ENCODE peak calls at places on chromosomes 4 and X, in nine cellular contexts. One of them, this sample, is unnamed.

GRCh38 chr4:5683566-5683965 is 24.8 kb downstream of the EVC2 start:
- DNase-seq in IMR-90: no peak
- DNase-seq in fibroblast of mammary gland: no peak
- DNase-seq in astrocyte of the spinal cord: no peak
- DNase-seq in stimulated activated CD8-positive, alpha-beta memory T cell treated with anti-CD3 and anti-CD28 coated beads, Interleukin-15, amount 100 ng/mL, for 4 hours: no peak
- DNase-seq in cardiac muscle cell: peak
- DNase-seq in COR-L47: no peak
- DNase-seq in H4: no peak
- DNase-seq in lower leg skin: no peak
- DNase-seq in this sample: no peak

GRCh38 chrX:123797543-123798447 is 62.1 kb upstream of the XIAP start:
- DNase-seq in IMR-90: no peak
- DNase-seq in fibroblast of mammary gland: no peak
- DNase-seq in astrocyte of the spinal cord: no peak
- DNase-seq in stimulated activated CD8-positive, alpha-beta memory T cell treated with anti-CD3 and anti-CD28 coated beads, Interleukin-15, amount 100 ng/mL, for 4 hours: no peak
- DNase-seq in cardiac muscle cell: no peak
- DNase-seq in COR-L47: no peak
- DNase-seq in H4: peak
- DNase-seq in lower leg skin: no peak
- DNase-seq in this sample: no peak

GRCh38 chr4:110196871-110197420 is 1.5 kb downstream of the ELOVL6 start:
- DNase-seq in IMR-90: peak
- DNase-seq in fibroblast of mammary gland: peak
- DNase-seq in astrocyte of the spinal cord: peak
- DNase-seq in stimulated activated CD8-positive, alpha-beta memory T cell treated with anti-CD3 and anti-CD28 coated beads, Interleukin-15, amount 100 ng/mL, for 4 hours: peak
- DNase-seq in cardiac muscle cell: peak
- DNase-seq in COR-L47: peak
- DNase-seq in H4: peak
- DNase-seq in lower leg skin: peak
- DNase-seq in this sample: peak

GRCh38 chrX:20727447-20727846 is 460.7 kb upstream of the RPS6KA3 start:
- DNase-seq in IMR-90: no peak
- DNase-seq in fibroblast of mammary gland: no peak
- DNase-seq in astrocyte of the spinal cord: no peak
- DNase-seq in stimulated activated CD8-positive, alpha-beta memory T cell treated with anti-CD3 and anti-CD28 coated beads, Interleukin-15, amount 100 ng/mL, for 4 hours: no peak
- DNase-seq in cardiac muscle cell: no peak
- DNase-seq in COR-L47: no peak
- DNase-seq in H4: no peak
- DNase-seq in lower leg skin: no peak
- DNase-seq in this sample: no peak

GRCh38 chr4:86640469-86640868 is 46.4 kb downstream of the PTPN13 start:
- DNase-seq in IMR-90: peak
- DNase-seq in fibroblast of mammary gland: peak
- DNase-seq in astrocyte of the spinal cord: peak
- DNase-seq in stimulated activated CD8-positive, alpha-beta memory T cell treated with anti-CD3 and anti-CD28 coated beads, Interleukin-15, amount 100 ng/mL, for 4 hours: no peak
- DNase-seq in cardiac muscle cell: peak
- DNase-seq in COR-L47: no peak
- DNase-seq in H4: no peak
- DNase-seq in lower leg skin: no peak
- DNase-seq in this sample: no peak

GRCh38 chr4:89998350-89999098 is 103.9 kb downstream of the MMRN1 start:
- DNase-seq in IMR-90: no peak
- DNase-seq in fibroblast of mammary gland: no peak
- DNase-seq in astrocyte of the spinal cord: no peak
- DNase-seq in stimulated activated CD8-positive, alpha-beta memory T cell treated with anti-CD3 and anti-CD28 coated beads, Interleukin-15, amount 100 ng/mL, for 4 hours: no peak
- DNase-seq in cardiac muscle cell: no peak
- DNase-seq in COR-L47: peak
- DNase-seq in H4: no peak
- DNase-seq in lower leg skin: no peak
- DNase-seq in this sample: no peak

GRCh38 chr4:15001248-15001824 is 945 bp upstream of the CPEB2 start:
- DNase-seq in IMR-90: peak
- DNase-seq in fibroblast of mammary gland: peak
- DNase-seq in astrocyte of the spinal cord: peak
- DNase-seq in stimulated activated CD8-positive, alpha-beta memory T cell treated with anti-CD3 and anti-CD28 coated beads, Interleukin-15, amount 100 ng/mL, for 4 hours: no peak
- DNase-seq in cardiac muscle cell: peak
- DNase-seq in COR-L47: peak
- DNase-seq in H4: peak
- DNase-seq in lower leg skin: peak
- DNase-seq in this sample: peak

GRCh38 chr4:82898322-82899243 is 2.0 kb upstream of the THAP9 start:
- DNase-seq in IMR-90: peak
- DNase-seq in fibroblast of mammary gland: peak
- DNase-seq in astrocyte of the spinal cord: peak
- DNase-seq in stimulated activated CD8-positive, alpha-beta memory T cell treated with anti-CD3 and anti-CD28 coated beads, Interleukin-15, amount 100 ng/mL, for 4 hours: no peak
- DNase-seq in cardiac muscle cell: peak
- DNase-seq in COR-L47: no peak
- DNase-seq in H4: peak
- DNase-seq in lower leg skin: no peak
- DNase-seq in this sample: peak

GRCh38 chrX:136529795-136530194 is 2.2 kb upstream of the VGLL1 start:
- DNase-seq in IMR-90: no peak
- DNase-seq in fibroblast of mammary gland: no peak
- DNase-seq in astrocyte of the spinal cord: no peak
- DNase-seq in stimulated activated CD8-positive, alpha-beta memory T cell treated with anti-CD3 and anti-CD28 coated beads, Interleukin-15, amount 100 ng/mL, for 4 hours: no peak
- DNase-seq in cardiac muscle cell: no peak
- DNase-seq in COR-L47: no peak
- DNase-seq in H4: no peak
- DNase-seq in lower leg skin: no peak
- DNase-seq in this sample: no peak

This sample was measured in GOT3.